ENCODE peak calls at places on chromosome 9, in five cellular contexts. V is foreskin fibroblast, U is COR-L47, Y is astrocyte of the spinal cord, B is T-helper 9 cell. R is an unnamed sample.

GRCh38 chr9:33737811-33738606 is 57.4 kb upstream of the PRSS3 start:
- DNase-seq in V (peak; percentile 49), U (peak; percentile 34), Y (peak; percentile 55), B (no peak), R (no peak)

GRCh38 chr9:73219985-73220626 is 68.4 kb downstream of the ANXA1 start:
- DNase-seq in V (peak; percentile 65), U (no peak), Y (peak; percentile 63), B (no peak), R (no peak)

GRCh38 chr9:79788662-79789061 is 216.9 kb downstream of the TLE4 start:
- DNase-seq in V (no peak), U (no peak), Y (no peak), B (no peak), R (no peak)

GRCh38 chr9:6426117-6426516 is 13.1 kb downstream of the UHRF2 start:
- DNase-seq in V (no peak), U (no peak), Y (peak; percentile 59), B (no peak), R (no peak)

GRCh38 chr9:17025281-17025680 is 109.6 kb upstream of the CNTLN start:
- DNase-seq in V (no peak), U (no peak), Y (no peak), B (no peak), R (no peak)

GRCh38 chr9:137445930-137446431 is 4.8 kb upstream of the ENTPD8 start:
- DNase-seq in V (no peak), U (peak; percentile 63), Y (no peak), B (no peak), R (no peak)

GRCh38 chr9:1604942-1605560 is 410.1 kb upstream of the SMARCA2 start:
- DNase-seq in V (no peak), U (no peak), Y (no peak), B (no peak), R (no peak)

GRCh38 chr9:127973169-127974001 is 7.4 kb downstream of the EEIG1 start:
- DNase-seq in V (no peak), U (no peak), Y (no peak), B (no peak), R (no peak)

GRCh38 chr9:125912667-125913066 is 165.5 kb downstream of the PBX3 start:
- DNase-seq in V (no peak), U (no peak), Y (no peak), B (no peak), R (no peak)

GRCh38 chr9:88059469-88059868 is 78.8 kb downstream of the SPATA31C2 start:
- DNase-seq in V (no peak), U (no peak), Y (no peak), B (no peak), R (no peak)

GRCh38 chr9:97573482-97574073 is 59.6 kb downstream of the TSTD2 start:
- DNase-seq in V (no peak), U (no peak), Y (no peak), B (no peak), R (no peak)

GRCh38 chr9:127919253-127919815 is 2.5 kb upstream of the ST6GALNAC4 start:
- DNase-seq in V (peak; percentile 100), U (no peak), Y (peak; percentile 98), B (no peak), R (no peak)

GRCh38 chr9:131762356-131762932 is 22.6 kb upstream of the RAPGEF1 start:
- DNase-seq in V (peak; percentile 28), U (peak; percentile 74), Y (peak; percentile 37), B (peak; percentile 75), R (no peak)

GRCh38 chr9:137243626-137244485 is 2.8 kb downstream of the TUBB4B start:
- DNase-seq in V (no peak), U (no peak), Y (no peak), B (no peak), R (no peak)

GRCh38 chr9:109799792-109800191 is 19.8 kb downstream of the PALM2AKAP2 start:
- DNase-seq in V (peak; percentile 70), U (no peak), Y (peak; percentile 69), B (no peak), R (no peak)

GRCh38 chr9:134059661-134060395 is 8.0 kb downstream of the BRD3 start:
- DNase-seq in V (no peak), U (no peak), Y (no peak), B (no peak), R (no peak)

GRCh38 chr9:127693143-127693542 is 13.6 kb upstream of the CFAP157 start:
- DNase-seq in V (no peak), U (no peak), Y (no peak), B (no peak), R (no peak)

GRCh38 chr9:98031935-98032334 is 24.6 kb upstream of the NANS start:
- DNase-seq in V (peak; percentile 24), U (no peak), Y (peak; percentile 53), B (no peak), R (no peak)

GRCh38 chr9:124774131-124774978 is 2.6 kb upstream of the OLFML2A start:
- DNase-seq in V (peak; percentile 50), U (peak; percentile 43), Y (peak; percentile 82), B (peak; percentile 86), R (no peak)

GRCh38 chr9:120715331-120715924 is 1.2 kb upstream of the MEGF9 start:
- DNase-seq in V (peak; percentile 83), U (no peak), Y (peak; percentile 66), B (peak; percentile 2), R (no peak)

GRCh38 chr9:131735238-131736181 is 4.4 kb downstream of the RAPGEF1 start:
- DNase-seq in V (no peak), U (no peak), Y (no peak), B (no peak), R (no peak)

GRCh38 chr9:71814226-71814625 is 45.9 kb upstream of the CEMIP2 start:
- DNase-seq in V (no peak), U (no peak), Y (no peak), B (no peak), R (no peak)

GRCh38 chr9:120579139-120579749 is 723 bp downstream of the CDK5RAP2 start:
- DNase-seq in V (no peak), U (no peak), Y (no peak), B (no peak), R (no peak)

GRCh38 chr9:33835625-33836260 is 18.8 kb downstream of the UBE2R2 start:
- DNase-seq in V (no peak), U (no peak), Y (no peak), B (no peak), R (no peak)

GRCh38 chr9:76761448-76761847 is 2.8 kb upstream of the PCA3 start:
- DNase-seq in V (no peak), U (no peak), Y (peak; percentile 26), B (no peak), R (no peak)

GRCh38 chr9:33868430-33869000 is 51.6 kb downstream of the UBE2R2 start:
- DNase-seq in V (no peak), U (no peak), Y (peak; percentile 82), B (no peak), R (peak; percentile 56)

GRCh38 chr9:90044263-90044662 is 439.5 kb downstream of the GADD45G start:
- DNase-seq in V (no peak), U (peak; percentile 63), Y (peak; percentile 1), B (no peak), R (no peak)

R was measured in LNCaP clone FGC.